ENCODE peak calls at places on chromosomes 2 and 18, in six cellular contexts. One of them, this sample, is unnamed.

GRCh38 chr18:8609711-8610441 is 639 bp downstream of the RAB12 start:
- DNase-seq in endodermal cell: peak; percentile 59
- DNase-seq in breast epithelium: no peak
- DNase-seq in IMR-90: no peak
- DNase-seq in HFF-Myc: no peak
- DNase-seq in sigmoid colon: peak; percentile 71
- DNase-seq in this sample: peak; percentile 39

GRCh38 chr2:133561045-133561852 is 7.0 kb downstream of the NCKAP5 start:
- DNase-seq in endodermal cell: no peak
- DNase-seq in breast epithelium: no peak
- DNase-seq in IMR-90: peak; percentile 90
- DNase-seq in HFF-Myc: peak; percentile 7
- DNase-seq in sigmoid colon: no peak
- DNase-seq in this sample: no peak

GRCh38 chr2:85788603-85789002 is 34.8 kb downstream of the ATOH8 start:
- DNase-seq in endodermal cell: no peak
- DNase-seq in breast epithelium: no peak
- DNase-seq in IMR-90: no peak
- DNase-seq in HFF-Myc: no peak
- DNase-seq in sigmoid colon: peak; percentile 45
- DNase-seq in this sample: no peak

GRCh38 chr2:60945341-60945740 is 64.0 kb downstream of the REL start:
- DNase-seq in endodermal cell: no peak
- DNase-seq in breast epithelium: no peak
- DNase-seq in IMR-90: no peak
- DNase-seq in HFF-Myc: no peak
- DNase-seq in sigmoid colon: no peak
- DNase-seq in this sample: no peak

GRCh38 chr2:68196120-68196716 is 38.5 kb downstream of the PNO1 start:
- DNase-seq in endodermal cell: no peak
- DNase-seq in breast epithelium: no peak
- DNase-seq in IMR-90: peak; percentile 35
- DNase-seq in HFF-Myc: no peak
- DNase-seq in sigmoid colon: peak; percentile 71
- DNase-seq in this sample: peak; percentile 17

GRCh38 chr2:222835142-222835822 is 25.6 kb upstream of the ACSL3 start:
- DNase-seq in endodermal cell: no peak
- DNase-seq in breast epithelium: no peak
- DNase-seq in IMR-90: no peak
- DNase-seq in HFF-Myc: no peak
- DNase-seq in sigmoid colon: no peak
- DNase-seq in this sample: no peak

GRCh38 chr2:69437751-69438154 is 518 bp upstream of the NFU1 start:
- DNase-seq in endodermal cell: no peak
- DNase-seq in breast epithelium: peak; percentile 61
- DNase-seq in IMR-90: no peak
- DNase-seq in HFF-Myc: no peak
- DNase-seq in sigmoid colon: peak; percentile 79
- DNase-seq in this sample: no peak

GRCh38 chr18:13246591-13246990 is 28.0 kb downstream of the LDLRAD4 start:
- DNase-seq in endodermal cell: no peak
- DNase-seq in breast epithelium: no peak
- DNase-seq in IMR-90: no peak
- DNase-seq in HFF-Myc: no peak
- DNase-seq in sigmoid colon: no peak
- DNase-seq in this sample: no peak

GRCh38 chr2:71889991-71890684 is 257.5 kb downstream of the CYP26B1 start:
- DNase-seq in endodermal cell: no peak
- DNase-seq in breast epithelium: no peak
- DNase-seq in IMR-90: peak; percentile 66
- DNase-seq in HFF-Myc: peak; percentile 69
- DNase-seq in sigmoid colon: no peak
- DNase-seq in this sample: no peak

GRCh38 chr2:113117594-113118262 is 9.7 kb upstream of the IL1RN start:
- DNase-seq in endodermal cell: no peak
- DNase-seq in breast epithelium: peak; percentile 62
- DNase-seq in IMR-90: peak; percentile 65
- DNase-seq in HFF-Myc: peak; percentile 63
- DNase-seq in sigmoid colon: no peak
- DNase-seq in this sample: no peak

GRCh38 chr2:96546321-96546720 is 9.8 kb downstream of the ARID5A start:
- DNase-seq in endodermal cell: peak; percentile 38
- DNase-seq in breast epithelium: no peak
- DNase-seq in IMR-90: no peak
- DNase-seq in HFF-Myc: no peak
- DNase-seq in sigmoid colon: no peak
- DNase-seq in this sample: no peak

DNA sequence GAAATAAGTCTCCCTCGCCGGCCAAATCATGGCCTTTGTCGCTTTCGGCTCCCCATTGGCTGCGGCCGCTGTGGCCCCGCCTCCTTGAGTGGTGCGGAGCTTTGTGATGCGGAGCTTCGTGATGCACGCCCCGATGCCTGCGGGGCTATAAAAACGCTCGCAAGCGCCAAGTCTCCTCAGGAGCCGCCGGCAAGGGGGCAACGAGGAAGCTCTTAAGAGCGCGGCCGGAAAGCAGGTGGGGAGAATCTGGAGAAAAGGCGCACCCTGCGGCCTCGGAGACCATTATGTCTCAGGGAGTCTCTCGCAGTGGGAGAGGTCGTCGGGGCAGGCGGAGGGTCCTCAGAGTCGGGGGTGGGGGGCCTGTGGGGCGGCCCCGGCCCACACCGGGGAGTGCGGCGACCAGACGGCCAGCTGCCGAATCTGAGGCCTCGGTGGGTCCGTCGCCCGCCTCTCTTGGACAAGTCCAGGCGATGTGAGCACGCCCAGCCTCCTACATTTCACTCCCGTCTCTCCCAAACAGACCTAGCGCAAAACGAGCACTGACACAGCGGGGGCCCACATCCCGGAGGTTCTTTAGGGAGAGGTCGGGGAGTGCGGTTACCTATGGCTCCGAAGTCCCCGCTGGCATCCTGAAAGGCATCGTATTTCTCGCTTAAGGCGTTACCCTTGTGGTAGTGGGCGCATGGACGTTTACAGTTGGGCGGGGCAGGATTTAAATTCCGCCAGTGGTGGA is at the start of gene CABYR:
- DNase-seq in endodermal cell: peak; percentile 96
- DNase-seq in breast epithelium: peak; percentile 67
- DNase-seq in IMR-90: peak; percentile 86
- DNase-seq in HFF-Myc: peak; percentile 73
- DNase-seq in sigmoid colon: peak; percentile 87
- DNase-seq in this sample: peak; percentile 85
- TF ChIP-seq CTCF in endodermal cell: no peak
- TF ChIP-seq CTCF in breast epithelium: no peak
- TF ChIP-seq CTCF in IMR-90: no peak
- TF ChIP-seq CTCF in HFF-Myc: no peak
- TF ChIP-seq CTCF in sigmoid colon: no peak
- TF ChIP-seq CTCF in this sample: no peak

GRCh38 chr2:207046642-207047213 is 107.4 kb downstream of the CPO start:
- DNase-seq in endodermal cell: peak; percentile 46
- DNase-seq in breast epithelium: no peak
- DNase-seq in IMR-90: no peak
- DNase-seq in HFF-Myc: no peak
- DNase-seq in sigmoid colon: no peak
- DNase-seq in this sample: no peak
- TF ChIP-seq CTCF in endodermal cell: no peak
- TF ChIP-seq CTCF in breast epithelium: no peak
- TF ChIP-seq CTCF in IMR-90: no peak
- TF ChIP-seq CTCF in HFF-Myc: no peak
- TF ChIP-seq CTCF in sigmoid colon: no peak
- TF ChIP-seq CTCF in this sample: no peak

DNA sequence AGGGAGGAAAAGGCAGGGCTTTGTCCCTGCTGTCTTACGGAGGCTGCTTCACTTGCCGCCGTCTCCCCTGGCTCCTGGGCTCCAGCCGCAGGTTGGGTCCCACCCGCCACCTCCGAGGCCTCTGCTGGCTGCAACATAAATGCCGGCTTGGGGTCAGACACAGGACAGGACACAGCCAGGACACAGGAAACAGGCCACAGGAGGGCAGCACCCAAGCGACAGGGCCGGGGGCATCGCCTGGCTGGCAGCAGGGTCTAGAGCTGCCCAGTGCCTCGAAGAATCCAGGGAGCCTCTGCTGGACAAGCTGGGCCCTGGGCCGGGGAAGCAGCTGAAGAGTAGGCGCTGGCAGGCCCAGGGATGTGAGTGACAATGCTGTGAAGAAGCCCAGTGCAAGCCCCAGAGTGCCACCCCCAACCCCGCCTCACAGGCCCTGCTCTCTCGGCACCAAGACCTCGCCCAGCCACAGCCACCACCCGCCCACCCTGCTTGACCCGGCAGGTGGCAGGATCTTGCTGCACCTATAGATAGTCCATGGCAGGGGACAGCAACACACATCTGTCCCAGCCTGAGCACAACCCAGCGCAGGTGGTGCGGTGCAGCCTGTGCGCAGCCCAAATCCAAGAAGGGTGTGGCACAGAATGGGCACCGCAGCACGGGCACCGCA is 55.7 kb downstream of the BIN1 start:
- DNase-seq in endodermal cell: no peak
- DNase-seq in breast epithelium: no peak
- DNase-seq in IMR-90: no peak
- DNase-seq in HFF-Myc: no peak
- DNase-seq in sigmoid colon: peak; percentile 64
- DNase-seq in this sample: no peak
- TF ChIP-seq CTCF in endodermal cell: peak; percentile 23
- TF ChIP-seq CTCF in breast epithelium: no peak
- TF ChIP-seq CTCF in IMR-90: no peak
- TF ChIP-seq CTCF in HFF-Myc: peak; percentile 9
- TF ChIP-seq CTCF in sigmoid colon: no peak
- TF ChIP-seq CTCF in this sample: no peak

GRCh38 chr2:73232471-73233153 is 427 bp downstream of the PRADC1 start:
- DNase-seq in endodermal cell: peak; percentile 54
- DNase-seq in breast epithelium: peak; percentile 29
- DNase-seq in IMR-90: no peak
- DNase-seq in HFF-Myc: no peak
- DNase-seq in sigmoid colon: peak; percentile 72
- DNase-seq in this sample: no peak
- TF ChIP-seq CTCF in endodermal cell: no peak
- TF ChIP-seq CTCF in breast epithelium: no peak
- TF ChIP-seq CTCF in IMR-90: no peak
- TF ChIP-seq CTCF in HFF-Myc: no peak
- TF ChIP-seq CTCF in sigmoid colon: no peak
- TF ChIP-seq CTCF in this sample: no peak

GRCh38 chr2:119083416-119083815 is 75.1 kb downstream of the C1QL2 start:
- DNase-seq in endodermal cell: no peak
- DNase-seq in breast epithelium: no peak
- DNase-seq in IMR-90: no peak
- DNase-seq in HFF-Myc: no peak
- DNase-seq in sigmoid colon: no peak
- DNase-seq in this sample: no peak
- TF ChIP-seq CTCF in endodermal cell: no peak
- TF ChIP-seq CTCF in breast epithelium: no peak
- TF ChIP-seq CTCF in IMR-90: no peak
- TF ChIP-seq CTCF in HFF-Myc: no peak
- TF ChIP-seq CTCF in sigmoid colon: no peak
- TF ChIP-seq CTCF in this sample: no peak

GRCh38 chr2:168849610-168850009 is 40.6 kb downstream of the SPC25 start:
- DNase-seq in endodermal cell: peak; percentile 69
- DNase-seq in breast epithelium: no peak
- DNase-seq in IMR-90: peak; percentile 16
- DNase-seq in HFF-Myc: peak; percentile 17
- DNase-seq in sigmoid colon: no peak
- DNase-seq in this sample: no peak
- TF ChIP-seq CTCF in endodermal cell: peak; percentile 74
- TF ChIP-seq CTCF in breast epithelium: no peak
- TF ChIP-seq CTCF in IMR-90: peak; percentile 11
- TF ChIP-seq CTCF in HFF-Myc: peak; percentile 35
- TF ChIP-seq CTCF in sigmoid colon: no peak
- TF ChIP-seq CTCF in this sample: no peak

GRCh38 chr18:23237524-23238151 is 102.4 kb downstream of the CABLES1 start:
- DNase-seq in endodermal cell: peak; percentile 77
- DNase-seq in breast epithelium: peak; percentile 60
- DNase-seq in IMR-90: peak; percentile 41
- DNase-seq in HFF-Myc: no peak
- DNase-seq in sigmoid colon: peak; percentile 85
- DNase-seq in this sample: no peak
- TF ChIP-seq CTCF in endodermal cell: peak; percentile 67
- TF ChIP-seq CTCF in breast epithelium: no peak
- TF ChIP-seq CTCF in IMR-90: peak; percentile 18
- TF ChIP-seq CTCF in HFF-Myc: no peak
- TF ChIP-seq CTCF in sigmoid colon: no peak
- TF ChIP-seq CTCF in this sample: no peak

DNA sequence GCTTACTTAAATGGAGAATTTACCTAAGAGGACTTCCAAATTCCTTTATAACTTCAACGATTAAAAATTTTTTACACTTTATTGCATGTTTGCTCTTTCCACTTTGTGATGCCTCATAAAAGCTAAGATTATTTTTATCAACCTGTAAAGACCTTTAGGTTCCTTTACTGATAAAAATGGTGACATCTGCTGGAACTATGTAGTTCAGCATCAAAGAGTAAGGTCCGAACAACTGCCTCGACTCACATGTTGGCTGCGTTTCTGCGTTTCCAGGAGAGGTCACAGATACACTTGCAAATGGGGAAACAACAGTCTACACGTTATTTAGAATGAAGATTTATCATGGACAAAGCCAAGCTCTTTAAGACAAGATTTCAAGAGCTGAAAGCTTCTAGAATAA is 18.8 kb upstream of the TMX3 start:
- DNase-seq in endodermal cell: no peak
- DNase-seq in breast epithelium: no peak
- DNase-seq in IMR-90: peak; percentile 26
- DNase-seq in HFF-Myc: no peak
- DNase-seq in sigmoid colon: no peak
- DNase-seq in this sample: no peak
- TF ChIP-seq CTCF in endodermal cell: peak; percentile 12
- TF ChIP-seq CTCF in breast epithelium: no peak
- TF ChIP-seq CTCF in IMR-90: no peak
- TF ChIP-seq CTCF in HFF-Myc: no peak
- TF ChIP-seq CTCF in sigmoid colon: no peak
- TF ChIP-seq CTCF in this sample: no peak

DNA sequence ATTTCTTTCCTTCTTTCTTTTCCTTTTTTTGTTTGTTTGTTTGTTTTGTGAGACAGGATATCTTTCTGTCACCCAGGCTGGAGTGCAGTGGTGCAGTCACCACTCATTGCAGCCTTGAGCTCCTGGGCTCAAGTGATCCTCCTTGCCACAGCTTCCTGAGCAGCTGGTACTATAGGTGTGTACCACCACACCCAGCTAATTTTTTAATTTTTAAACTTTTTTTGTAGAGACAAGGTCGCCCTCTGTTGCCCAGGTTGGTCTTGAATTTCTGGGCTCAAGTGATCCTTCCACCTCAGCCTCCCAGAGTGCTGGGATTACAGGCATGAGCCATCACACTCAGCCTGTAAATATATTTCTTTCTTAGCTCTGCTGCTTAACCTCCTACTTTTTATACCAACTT is 83.4 kb upstream of the CYP20A1 start:
- DNase-seq in endodermal cell: peak; percentile 49
- DNase-seq in breast epithelium: no peak
- DNase-seq in IMR-90: no peak
- DNase-seq in HFF-Myc: no peak
- DNase-seq in sigmoid colon: no peak
- DNase-seq in this sample: no peak
- TF ChIP-seq CTCF in endodermal cell: peak; percentile 54
- TF ChIP-seq CTCF in breast epithelium: no peak
- TF ChIP-seq CTCF in IMR-90: no peak
- TF ChIP-seq CTCF in HFF-Myc: no peak
- TF ChIP-seq CTCF in sigmoid colon: no peak
- TF ChIP-seq CTCF in this sample: no peak